ENCODE peak calls at places on chromosomes 7 and 10, in nine cellular contexts. One of them, this sample, is unnamed. For H3K36me3, the result is how much of the 10 kb centered on the place peaks cover.

GRCh38 chr7:98884416-98884815 is 6.1 kb downstream of the TRRAP start:
- DNase-seq in body of pancreas: no peak
- DNase-seq in neural progenitor cell: no peak
- DNase-seq in left ventricle myocardium inferior: no peak
- DNase-seq in left lung: no peak
- DNase-seq in esophagus squamous epithelium: no peak
- DNase-seq in transverse colon: no peak
- DNase-seq in OCI-LY7: no peak
- DNase-seq in pancreas: no peak
- DNase-seq in this sample: no peak

GRCh38 chr7:33062023-33062781 is at the start of gene NT5C3A:
- DNase-seq in body of pancreas: peak
- DNase-seq in neural progenitor cell: peak
- DNase-seq in left ventricle myocardium inferior: no peak
- DNase-seq in left lung: peak
- DNase-seq in esophagus squamous epithelium: no peak
- DNase-seq in transverse colon: peak
- DNase-seq in OCI-LY7: peak
- DNase-seq in pancreas: peak
- DNase-seq in this sample: peak

GRCh38 chr10:3895045-3895609 is 110.1 kb upstream of the KLF6 start:
- DNase-seq in body of pancreas: no peak
- DNase-seq in neural progenitor cell: no peak
- DNase-seq in left ventricle myocardium inferior: no peak
- DNase-seq in left lung: no peak
- DNase-seq in esophagus squamous epithelium: no peak
- DNase-seq in transverse colon: no peak
- DNase-seq in OCI-LY7: no peak
- DNase-seq in pancreas: no peak
- DNase-seq in this sample: no peak

GRCh38 chr10:69042417-69042816 is 45.5 kb upstream of the SRGN start:
- DNase-seq in body of pancreas: no peak
- DNase-seq in neural progenitor cell: no peak
- DNase-seq in left ventricle myocardium inferior: no peak
- DNase-seq in left lung: no peak
- DNase-seq in esophagus squamous epithelium: no peak
- DNase-seq in transverse colon: no peak
- DNase-seq in OCI-LY7: no peak
- DNase-seq in pancreas: no peak
- DNase-seq in this sample: no peak

GRCh38 chr7:155066417-155066950 is 3.6 kb upstream of the HTR5A start:
- DNase-seq in body of pancreas: peak
- DNase-seq in neural progenitor cell: no peak
- DNase-seq in left ventricle myocardium inferior: no peak
- DNase-seq in left lung: no peak
- DNase-seq in esophagus squamous epithelium: no peak
- DNase-seq in transverse colon: no peak
- DNase-seq in OCI-LY7: no peak
- DNase-seq in pancreas: peak
- DNase-seq in this sample: no peak

GRCh38 chr10:62893036-62893435 is 76.9 kb upstream of the EGR2 start:
- DNase-seq in body of pancreas: no peak
- DNase-seq in neural progenitor cell: no peak
- DNase-seq in left ventricle myocardium inferior: no peak
- DNase-seq in left lung: no peak
- DNase-seq in esophagus squamous epithelium: no peak
- DNase-seq in transverse colon: no peak
- DNase-seq in OCI-LY7: no peak
- DNase-seq in pancreas: no peak
- DNase-seq in this sample: no peak

GRCh38 chr7:10022957-10023356 is 950.7 kb upstream of the PHF14 start:
- DNase-seq in body of pancreas: peak
- DNase-seq in neural progenitor cell: peak
- DNase-seq in left ventricle myocardium inferior: no peak
- DNase-seq in left lung: no peak
- DNase-seq in esophagus squamous epithelium: no peak
- DNase-seq in transverse colon: no peak
- DNase-seq in OCI-LY7: no peak
- DNase-seq in pancreas: no peak
- DNase-seq in this sample: peak

GRCh38 chr7:33494473-33494872 is 365.1 kb downstream of the BBS9 start:
- DNase-seq in body of pancreas: no peak
- DNase-seq in neural progenitor cell: no peak
- DNase-seq in left ventricle myocardium inferior: no peak
- DNase-seq in left lung: no peak
- DNase-seq in esophagus squamous epithelium: no peak
- DNase-seq in transverse colon: no peak
- DNase-seq in OCI-LY7: no peak
- DNase-seq in pancreas: no peak
- DNase-seq in this sample: no peak

GRCh38 chr7:30471205-30471604 is 7.4 kb downstream of the NOD1 start:
- DNase-seq in body of pancreas: no peak
- DNase-seq in neural progenitor cell: no peak
- DNase-seq in left ventricle myocardium inferior: no peak
- DNase-seq in left lung: no peak
- DNase-seq in esophagus squamous epithelium: no peak
- DNase-seq in transverse colon: no peak
- DNase-seq in OCI-LY7: peak
- DNase-seq in pancreas: no peak
- DNase-seq in this sample: no peak

GRCh38 chr10:97593423-97593822 is 3.9 kb downstream of the C10orf62 start:
- DNase-seq in body of pancreas: peak
- DNase-seq in neural progenitor cell: no peak
- DNase-seq in left ventricle myocardium inferior: no peak
- DNase-seq in left lung: peak
- DNase-seq in esophagus squamous epithelium: no peak
- DNase-seq in transverse colon: no peak
- DNase-seq in OCI-LY7: no peak
- DNase-seq in pancreas: no peak
- DNase-seq in this sample: no peak

GRCh38 chr10:2782265-2782664 is 285.1 kb upstream of the PFKP start:
- DNase-seq in body of pancreas: no peak
- DNase-seq in neural progenitor cell: no peak
- DNase-seq in left ventricle myocardium inferior: no peak
- DNase-seq in left lung: no peak
- DNase-seq in esophagus squamous epithelium: no peak
- DNase-seq in transverse colon: no peak
- DNase-seq in OCI-LY7: no peak
- DNase-seq in pancreas: no peak
- DNase-seq in this sample: no peak

GRCh38 chr10:45404087-45404769 is 30.2 kb downstream of the ALOX5 start:
- DNase-seq in body of pancreas: no peak
- DNase-seq in neural progenitor cell: no peak
- DNase-seq in left ventricle myocardium inferior: no peak
- DNase-seq in left lung: no peak
- DNase-seq in esophagus squamous epithelium: no peak
- DNase-seq in transverse colon: no peak
- DNase-seq in OCI-LY7: no peak
- DNase-seq in pancreas: no peak
- DNase-seq in this sample: no peak

GRCh38 chr7:98398567-98399372 is 2.1 kb downstream of the BAIAP2L1 start:
- DNase-seq in body of pancreas: peak
- DNase-seq in neural progenitor cell: peak
- DNase-seq in left ventricle myocardium inferior: no peak
- DNase-seq in left lung: no peak
- DNase-seq in esophagus squamous epithelium: no peak
- DNase-seq in transverse colon: no peak
- DNase-seq in OCI-LY7: no peak
- DNase-seq in pancreas: peak
- DNase-seq in this sample: peak

GRCh38 chr7:156064921-156065386 is 252.7 kb upstream of the SHH start:
- DNase-seq in body of pancreas: no peak
- DNase-seq in neural progenitor cell: no peak
- DNase-seq in left ventricle myocardium inferior: no peak
- DNase-seq in left lung: no peak
- DNase-seq in esophagus squamous epithelium: no peak
- DNase-seq in transverse colon: no peak
- DNase-seq in OCI-LY7: no peak
- DNase-seq in pancreas: no peak
- DNase-seq in this sample: no peak

GRCh38 chr10:78028438-78029293 is 649 bp downstream of the POLR3A start:
- DNase-seq in body of pancreas: peak
- DNase-seq in neural progenitor cell: peak
- DNase-seq in left ventricle myocardium inferior: no peak
- DNase-seq in left lung: no peak
- DNase-seq in esophagus squamous epithelium: no peak
- DNase-seq in transverse colon: peak
- DNase-seq in OCI-LY7: peak
- DNase-seq in pancreas: no peak
- DNase-seq in this sample: no peak

GRCh38 chr7:134302120-134302519 is 14.6 kb downstream of the SLC35B4 start:
- DNase-seq in body of pancreas: no peak
- DNase-seq in neural progenitor cell: no peak
- DNase-seq in left ventricle myocardium inferior: no peak
- DNase-seq in left lung: no peak
- DNase-seq in esophagus squamous epithelium: no peak
- DNase-seq in transverse colon: no peak
- DNase-seq in OCI-LY7: no peak
- DNase-seq in pancreas: no peak
- DNase-seq in this sample: no peak

GRCh38 chr10:31932838-31933237 is 4.2 kb upstream of the ARHGAP12 start:
- DNase-seq in body of pancreas: no peak
- DNase-seq in neural progenitor cell: no peak
- DNase-seq in left ventricle myocardium inferior: no peak
- DNase-seq in left lung: no peak
- DNase-seq in esophagus squamous epithelium: no peak
- DNase-seq in transverse colon: no peak
- DNase-seq in OCI-LY7: no peak
- DNase-seq in pancreas: no peak
- DNase-seq in this sample: no peak

DNA sequence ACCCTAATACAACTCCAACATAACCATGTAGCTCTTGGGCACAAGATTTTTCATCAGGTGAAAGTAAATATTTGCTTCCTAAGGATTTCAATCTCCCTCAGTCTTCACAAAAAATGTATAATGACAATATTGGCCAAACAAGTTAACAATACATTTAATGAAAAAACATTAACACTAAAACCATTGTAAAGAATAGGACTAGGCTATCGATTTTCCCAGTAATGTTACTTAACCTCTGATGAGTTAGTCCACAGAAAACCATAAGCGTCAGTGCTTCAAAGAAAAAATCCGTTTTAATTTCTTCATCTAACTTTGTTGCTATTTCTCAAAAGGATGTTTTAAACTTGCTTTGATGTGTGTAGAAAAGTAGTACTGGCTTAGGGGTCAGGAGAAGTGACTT is 1.2 kb downstream of the ZNF33B start:
- DNase-seq in body of pancreas: no peak
- DNase-seq in neural progenitor cell: no peak
- DNase-seq in left ventricle myocardium inferior: no peak
- DNase-seq in left lung: no peak
- DNase-seq in esophagus squamous epithelium: no peak
- DNase-seq in transverse colon: no peak
- DNase-seq in OCI-LY7: no peak
- DNase-seq in pancreas: no peak
- DNase-seq in this sample: no peak
- H3K4me3 ChIP-seq in body of pancreas: peak
- H3K4me3 ChIP-seq in neural progenitor cell: peak
- H3K4me3 ChIP-seq in left ventricle myocardium inferior: no peak
- H3K4me3 ChIP-seq in left lung: peak
- H3K4me3 ChIP-seq in esophagus squamous epithelium: peak
- H3K4me3 ChIP-seq in transverse colon: no peak
- H3K4me3 ChIP-seq in OCI-LY7: peak
- H3K4me3 ChIP-seq in pancreas: peak
- H3K4me3 ChIP-seq in this sample: peak

GRCh38 chr10:12243860-12244620 is 48.1 kb downstream of the CDC123 start:
- DNase-seq in body of pancreas: no peak
- DNase-seq in neural progenitor cell: no peak
- DNase-seq in left ventricle myocardium inferior: no peak
- DNase-seq in left lung: no peak
- DNase-seq in esophagus squamous epithelium: no peak
- DNase-seq in transverse colon: no peak
- DNase-seq in OCI-LY7: peak
- DNase-seq in pancreas: no peak
- DNase-seq in this sample: peak

GRCh38 chr10:12238821-12239220 is 42.8 kb downstream of the CDC123 start:
- DNase-seq in body of pancreas: no peak
- DNase-seq in neural progenitor cell: no peak
- DNase-seq in left ventricle myocardium inferior: no peak
- DNase-seq in left lung: no peak
- DNase-seq in esophagus squamous epithelium: no peak
- DNase-seq in transverse colon: no peak
- DNase-seq in OCI-LY7: no peak
- DNase-seq in pancreas: no peak
- DNase-seq in this sample: no peak

GRCh38 chr10:12237265-12238220 is 41.6 kb downstream of the CDC123 start:
- DNase-seq in body of pancreas: no peak
- DNase-seq in neural progenitor cell: no peak
- DNase-seq in left ventricle myocardium inferior: no peak
- DNase-seq in left lung: no peak
- DNase-seq in esophagus squamous epithelium: no peak
- DNase-seq in transverse colon: no peak
- DNase-seq in OCI-LY7: no peak
- DNase-seq in pancreas: no peak
- DNase-seq in this sample: no peak

GRCh38 chr10:12241810-12242529 is 46.0 kb downstream of the CDC123 start:
- DNase-seq in body of pancreas: no peak
- DNase-seq in neural progenitor cell: no peak
- DNase-seq in left ventricle myocardium inferior: peak
- DNase-seq in left lung: no peak
- DNase-seq in esophagus squamous epithelium: no peak
- DNase-seq in transverse colon: no peak
- DNase-seq in OCI-LY7: no peak
- DNase-seq in pancreas: no peak
- DNase-seq in this sample: peak
- H3K36me3 ChIP-seq in body of pancreas: under half
- H3K36me3 ChIP-seq in neural progenitor cell: under half
- H3K36me3 ChIP-seq in left ventricle myocardium inferior: half or more
- H3K36me3 ChIP-seq in left lung: under half
- H3K36me3 ChIP-seq in esophagus squamous epithelium: half or more
- H3K36me3 ChIP-seq in transverse colon: under half
- H3K36me3 ChIP-seq in OCI-LY7: half or more
- H3K36me3 ChIP-seq in pancreas: under half
- H3K36me3 ChIP-seq in this sample: under half

DNA sequence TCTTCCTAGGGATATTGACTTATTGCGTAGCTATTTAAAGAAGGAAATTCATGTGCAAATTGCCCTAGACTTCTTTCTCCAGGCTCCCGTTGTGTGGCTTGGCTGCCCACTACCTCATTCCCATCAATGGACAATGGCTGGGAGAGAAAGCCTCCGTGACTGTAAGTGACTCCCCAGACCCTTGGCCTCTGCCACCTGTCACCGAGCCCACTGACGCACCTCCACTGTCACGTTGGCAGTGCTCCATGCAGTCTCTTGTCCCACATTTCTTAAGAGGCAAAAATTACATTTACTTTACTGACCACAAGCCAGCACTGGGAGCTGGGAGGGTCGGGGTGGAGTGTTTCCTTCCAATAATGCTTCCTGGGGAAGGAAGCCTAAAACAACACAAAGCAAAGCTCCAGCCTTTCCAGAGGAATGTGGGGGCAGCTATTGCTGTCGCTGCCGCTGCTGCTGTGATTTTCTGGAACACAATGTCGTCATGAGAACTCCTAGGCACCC is 89.7 kb upstream of the STEAP1B start:
- DNase-seq in body of pancreas: peak
- DNase-seq in neural progenitor cell: peak
- DNase-seq in left ventricle myocardium inferior: peak
- DNase-seq in left lung: peak
- DNase-seq in esophagus squamous epithelium: no peak
- DNase-seq in transverse colon: no peak
- DNase-seq in OCI-LY7: no peak
- DNase-seq in pancreas: no peak
- DNase-seq in this sample: no peak
- H3K4me3 ChIP-seq in body of pancreas: no peak
- H3K4me3 ChIP-seq in neural progenitor cell: no peak
- H3K4me3 ChIP-seq in left ventricle myocardium inferior: peak
- H3K4me3 ChIP-seq in left lung: no peak
- H3K4me3 ChIP-seq in esophagus squamous epithelium: no peak
- H3K4me3 ChIP-seq in transverse colon: no peak
- H3K4me3 ChIP-seq in OCI-LY7: no peak
- H3K4me3 ChIP-seq in pancreas: no peak
- H3K4me3 ChIP-seq in this sample: no peak

GRCh38 chr7:5330288-5330687 is 47.5 kb downstream of the SLC29A4 start:
- DNase-seq in body of pancreas: no peak
- DNase-seq in neural progenitor cell: no peak
- DNase-seq in left ventricle myocardium inferior: no peak
- DNase-seq in left lung: peak
- DNase-seq in esophagus squamous epithelium: no peak
- DNase-seq in transverse colon: no peak
- DNase-seq in OCI-LY7: no peak
- DNase-seq in pancreas: no peak
- DNase-seq in this sample: no peak
- H3K36me3 ChIP-seq in body of pancreas: under half
- H3K36me3 ChIP-seq in neural progenitor cell: under half
- H3K36me3 ChIP-seq in left ventricle myocardium inferior: half or more
- H3K36me3 ChIP-seq in left lung: under half
- H3K36me3 ChIP-seq in esophagus squamous epithelium: half or more
- H3K36me3 ChIP-seq in transverse colon: under half
- H3K36me3 ChIP-seq in OCI-LY7: under half
- H3K36me3 ChIP-seq in pancreas: under half
- H3K36me3 ChIP-seq in this sample: under half

This sample was measured in prostate gland.